ENCODE peak calls at places on chromosomes 6 and 20, in seven cellular contexts. G is cardiac muscle cell, R is HFFc6, C is SK-N-SH, D is GM12865, V is heart left ventricle, X is IMR-90. A is an unnamed sample.

GRCh38 chr6:79868098-79868722 is 79.1 kb downstream of the ELOVL4 start:
- DNase-seq in G (peak), R (peak), C (peak), D (peak), V (no peak), X (peak), A (peak)

GRCh38 chr20:53930651-53931504 is 139.5 kb downstream of the BCAS1 start:
- DNase-seq in G (no peak), R (peak), C (no peak), D (peak), V (no peak), X (peak), A (no peak)

GRCh38 chr20:5135363-5136012 is 8.7 kb downstream of the CDS2 start:
- DNase-seq in G (no peak), R (no peak), C (no peak), D (peak), V (peak), X (no peak), A (no peak)

GRCh38 chr6:31400467-31401289 is 2.7 kb upstream of the MICA start:
- DNase-seq in G (peak), R (peak), C (no peak), D (peak), V (peak), X (peak), A (peak)

GRCh38 chr6:133159269-133159795 is 81.8 kb upstream of the EYA4 start:
- DNase-seq in G (no peak), R (no peak), C (no peak), D (no peak), V (no peak), X (peak), A (no peak)

GRCh38 chr6:38143191-38144154 is 323.9 kb downstream of the ZFAND3 start:
- DNase-seq in G (no peak), R (no peak), C (peak), D (no peak), V (no peak), X (no peak), A (no peak)

GRCh38 chr6:8556370-8557018 is 121.1 kb upstream of the SLC35B3 start:
- DNase-seq in G (peak), R (no peak), C (no peak), D (no peak), V (no peak), X (peak), A (no peak)

GRCh38 chr6:133241088-133241900 is at the start of gene EYA4:
- DNase-seq in G (peak), R (no peak), C (peak), D (no peak), V (peak), X (peak), A (peak)

GRCh38 chr6:105897131-105897530 is 189.0 kb upstream of the PRDM1 start:
- DNase-seq in G (no peak), R (no peak), C (no peak), D (no peak), V (no peak), X (peak), A (no peak)

GRCh38 chr6:87222676-87223075 is 67.3 kb downstream of the ZNF292 start:
- DNase-seq in G (no peak), R (no peak), C (no peak), D (no peak), V (no peak), X (no peak), A (no peak)

GRCh38 chr6:12353731-12354130 is 63.6 kb downstream of the EDN1 start:
- DNase-seq in G (peak), R (no peak), C (no peak), D (no peak), V (no peak), X (no peak), A (no peak)

GRCh38 chr6:43838276-43839036 is 68.4 kb downstream of the VEGFA start:
- DNase-seq in G (peak), R (peak), C (peak), D (peak), V (peak), X (peak), A (peak)

GRCh38 chr20:33568378-33569289 is 78.7 kb downstream of the CBFA2T2 start:
- DNase-seq in G (no peak), R (no peak), C (peak), D (no peak), V (peak), X (no peak), A (peak)

GRCh38 chr6:127051571-127052260 is 66.8 kb upstream of the RSPO3 start:
- DNase-seq in G (peak), R (peak), C (no peak), D (no peak), V (no peak), X (peak), A (no peak)

GRCh38 chr6:47203968-47204611 is 105.6 kb downstream of the TNFRSF21 start:
- DNase-seq in G (no peak), R (no peak), C (no peak), D (no peak), V (no peak), X (no peak), A (no peak)

GRCh38 chr6:105593805-105594231 is 190.9 kb upstream of the PREP start:
- DNase-seq in G (no peak), R (no peak), C (no peak), D (no peak), V (no peak), X (peak), A (no peak)

GRCh38 chr20:25252686-25253421 is 5.0 kb downstream of the PYGB start:
- DNase-seq in G (no peak), R (no peak), C (peak), D (no peak), V (no peak), X (no peak), A (no peak)

GRCh38 chr20:23061713-23062561 is 12.5 kb upstream of the THBD start:
- DNase-seq in G (peak), R (peak), C (no peak), D (no peak), V (peak), X (peak), A (no peak)
- TF ChIP-seq CTCF in G (peak), R (peak), C (peak), D (peak), V (peak), X (peak), A (no peak)

GRCh38 chr6:3750324-3751018 is 1.0 kb downstream of the PXDC1 start:
- DNase-seq in G (peak), R (peak), C (peak), D (no peak), V (peak), X (peak), A (peak)

GRCh38 chr6:3753228-3753795 is 1.8 kb upstream of the PXDC1 start:
- DNase-seq in G (no peak), R (no peak), C (no peak), D (no peak), V (no peak), X (no peak), A (no peak)

GRCh38 chr6:3751019-3751729 is at the start of gene PXDC1:
- DNase-seq in G (peak), R (no peak), C (no peak), D (peak), V (no peak), X (no peak), A (peak)

GRCh38 chr6:3752538-3753227 is 1.2 kb upstream of the PXDC1 start:
- DNase-seq in G (no peak), R (no peak), C (peak), D (no peak), V (no peak), X (no peak), A (no peak)

DNA sequence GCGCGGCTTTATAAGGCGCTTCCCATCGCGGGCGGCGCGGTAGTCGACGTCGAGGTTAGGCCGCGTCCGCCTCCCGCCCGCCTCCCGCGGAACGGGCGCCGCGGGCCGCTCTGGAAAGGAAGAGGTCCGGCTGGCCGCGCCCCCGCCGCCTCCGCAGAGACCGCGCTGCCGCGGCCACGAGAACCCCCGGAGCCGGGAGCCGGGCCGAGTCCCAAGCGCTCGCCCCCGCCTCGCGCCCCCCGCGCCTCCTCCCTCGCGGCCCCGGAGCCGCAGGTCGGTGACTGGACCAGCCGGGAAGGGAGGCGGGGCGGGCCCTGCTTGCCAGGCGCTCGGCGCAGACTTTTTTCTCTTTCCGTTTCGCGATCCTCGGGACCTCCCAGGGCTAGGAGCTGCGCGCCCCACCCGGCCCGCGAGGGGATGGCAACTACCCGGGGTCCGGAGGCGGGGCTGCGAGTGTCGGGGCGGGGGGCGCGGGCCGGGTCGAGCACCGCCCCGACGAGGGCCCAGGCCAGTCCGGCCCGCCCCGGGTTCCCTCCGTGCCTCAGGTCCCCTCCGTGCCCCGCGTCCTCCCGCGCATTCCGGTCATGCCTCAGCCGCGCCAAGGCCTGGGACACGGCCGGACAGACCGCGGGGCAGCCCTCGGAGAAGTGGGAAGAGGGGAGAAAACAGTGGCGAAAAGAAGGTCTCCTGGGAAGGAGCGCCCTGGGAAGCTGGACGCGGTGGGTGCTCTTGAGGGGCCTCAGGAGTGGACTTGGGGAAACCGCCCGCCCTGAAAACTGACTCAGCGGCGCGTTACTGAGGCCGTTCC is 421 bp upstream of the PXDC1 start:
- DNase-seq in G (peak), R (peak), C (peak), D (peak), V (peak), X (peak), A (peak)
- TF ChIP-seq CTCF in G (peak), R (peak), C (peak), D (peak), V (peak), X (peak), A (peak)

GRCh38 chr6:77740380-77740779 is 87.5 kb downstream of the MEI4 start:
- DNase-seq in G (peak), R (peak), C (peak), D (peak), V (no peak), X (peak), A (peak)
- TF ChIP-seq CTCF in G (peak), R (peak), C (peak), D (peak), V (peak), X (peak), A (peak)

GRCh38 chr20:36439731-36440072 is 101.6 kb upstream of the MYL9 start:
- DNase-seq in G (no peak), R (no peak), C (no peak), D (no peak), V (no peak), X (no peak), A (peak)
- TF ChIP-seq CTCF in G (no peak), R (peak), C (no peak), D (no peak), V (no peak), X (no peak), A (no peak)

GRCh38 chr6:26521485-26522391 is 16.4 kb upstream of the HMGN4 start:
- DNase-seq in G (peak), R (peak), C (peak), D (peak), V (peak), X (peak), A (peak)
- TF ChIP-seq CTCF in G (peak), R (peak), C (peak), D (peak), V (peak), X (peak), A (peak)

DNA sequence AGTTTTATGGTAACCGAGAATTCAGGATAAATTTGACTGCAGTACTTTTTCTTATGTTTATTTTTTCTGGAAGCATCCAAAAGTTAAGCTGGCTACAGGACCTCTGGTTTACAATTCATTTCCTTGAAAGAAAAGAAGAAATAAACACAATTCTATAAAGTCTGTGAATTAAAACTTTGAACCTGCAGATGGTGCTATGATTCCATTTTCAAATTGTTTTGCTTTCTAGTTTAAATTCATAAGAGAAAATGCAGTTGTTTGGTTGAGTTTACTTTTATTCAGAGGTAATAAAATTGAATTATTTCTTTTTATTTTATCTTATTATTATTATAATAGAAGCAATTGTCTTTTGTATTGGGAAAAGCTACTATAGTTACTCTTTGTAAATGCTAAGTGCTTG is 1.8 kb upstream of the VIP start:
- DNase-seq in G (peak), R (peak), C (no peak), D (no peak), V (no peak), X (peak), A (no peak)
- TF ChIP-seq CTCF in G (peak), R (peak), C (peak), D (no peak), V (no peak), X (peak), A (no peak)

DNA sequence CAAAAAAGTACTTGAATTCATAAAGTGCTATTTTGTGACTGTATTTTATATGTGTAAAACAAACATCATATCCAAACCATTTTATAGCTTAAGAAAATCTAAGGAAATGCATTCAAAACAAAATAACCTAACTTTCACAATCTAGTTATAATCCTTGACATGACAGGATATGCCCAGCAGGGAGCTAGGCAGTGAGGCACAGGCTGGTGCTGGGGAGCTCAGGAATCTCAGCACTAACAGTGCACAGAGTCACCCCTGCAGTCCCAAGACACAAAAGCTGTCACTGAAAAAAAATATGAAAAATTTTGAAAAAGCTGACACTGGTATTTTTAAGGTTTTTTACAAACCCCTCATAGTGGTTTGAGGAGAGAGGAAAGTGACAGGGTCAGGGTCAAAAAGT is 24.2 kb downstream of the LGSN start:
- DNase-seq in G (no peak), R (no peak), C (no peak), D (no peak), V (no peak), X (no peak), A (no peak)
- TF ChIP-seq CTCF in G (no peak), R (no peak), C (no peak), D (no peak), V (no peak), X (no peak), A (no peak)